ENCODE peak calls at places on chromosomes 6 and 20, in six cellular contexts. B is amniotic stem cell, Y is HL-60, K is T1000, M is K562, J is choroid plexus epithelial cell. A is an unnamed sample.

GRCh38 chr20:958936-959815 is 42.9 kb downstream of the RSPO4 start:
- DNase-seq in B (no peak), Y (no peak), K (no peak), M (no peak), J (no peak), A (no peak)

GRCh38 chr20:8805737-8806442 is 263.0 kb upstream of the PLCB4 start:
- DNase-seq in B (no peak), Y (no peak), K (no peak), M (no peak), J (no peak), A (no peak)

GRCh38 chr6:70633870-70634269 is 33.8 kb upstream of the SMAP1 start:
- DNase-seq in B (no peak), Y (no peak), K (no peak), M (no peak), J (no peak), A (no peak)

GRCh38 chr6:48990746-48991145 is 472.3 kb downstream of the MMUT start:
- DNase-seq in B (no peak), Y (no peak), K (no peak), M (no peak), J (no peak), A (no peak)

GRCh38 chr20:62678553-62678952 is 30.1 kb upstream of the NTSR1 start:
- DNase-seq in B (no peak), Y (peak; percentile 93), K (no peak), M (no peak), J (peak; percentile 12), A (peak; percentile 98)

GRCh38 chr6:75481936-75482593 is 11.5 kb downstream of the FILIP1 start:
- DNase-seq in B (no peak), Y (no peak), K (no peak), M (no peak), J (peak; percentile 63), A (no peak)

GRCh38 chr20:53829086-53829703 is 235.6 kb upstream of the ZNF217 start:
- DNase-seq in B (peak; percentile 94), Y (no peak), K (peak; percentile 63), M (peak; percentile 27), J (peak; percentile 97), A (peak; percentile 80)

GRCh38 chr6:113997106-113997505 is 26.2 kb upstream of the HDAC2 start:
- DNase-seq in B (peak; percentile 63), Y (no peak), K (no peak), M (no peak), J (peak; percentile 81), A (no peak)

GRCh38 chr20:18252597-18253451 is 35.5 kb upstream of the ZNF133 start:
- DNase-seq in B (no peak), Y (no peak), K (no peak), M (no peak), J (no peak), A (no peak)

GRCh38 chr20:33209789-33210188 is 7.4 kb upstream of the BPIFA3 start:
- DNase-seq in B (peak; percentile 41), Y (peak; percentile 34), K (no peak), M (peak; percentile 79), J (peak; percentile 71), A (peak; percentile 66)

GRCh38 chr6:105485456-105485855 is 82.6 kb upstream of the PREP start:
- DNase-seq in B (no peak), Y (no peak), K (no peak), M (no peak), J (no peak), A (no peak)

GRCh38 chr20:13340088-13340487 is 119.0 kb downstream of the ISM1 start:
- DNase-seq in B (no peak), Y (no peak), K (no peak), M (no peak), J (no peak), A (no peak)

GRCh38 chr6:50851269-50851847 is 32.7 kb downstream of the TFAP2B start:
- DNase-seq in B (no peak), Y (no peak), K (no peak), M (no peak), J (no peak), A (no peak)

GRCh38 chr20:47668313-47669156 is 116.7 kb downstream of the SULF2 start:
- DNase-seq in B (no peak), Y (no peak), K (no peak), M (no peak), J (no peak), A (no peak)

GRCh38 chr20:32638848-32639247 is 34.9 kb downstream of the C20orf203 start:
- DNase-seq in B (no peak), Y (no peak), K (no peak), M (no peak), J (peak; percentile 65), A (no peak)

GRCh38 chr20:62662422-62662821 is 20.1 kb downstream of the SLCO4A1 start:
- DNase-seq in B (peak; percentile 45), Y (no peak), K (no peak), M (no peak), J (peak; percentile 33), A (no peak)

GRCh38 chr20:41136695-41137411 is 490 bp upstream of the PLCG1 start:
- DNase-seq in B (peak; percentile 52), Y (peak; percentile 63), K (peak; percentile 84), M (peak; percentile 97), J (peak; percentile 82), A (peak; percentile 82)

GRCh38 chr6:132715204-132715603 is 1.3 kb upstream of the VNN1 start:
- DNase-seq in B (peak; percentile 29), Y (no peak), K (no peak), M (no peak), J (peak; percentile 83), A (no peak)

GRCh38 chr6:141618180-141618581 is 514.5 kb upstream of the GJE1 start:
- DNase-seq in B (no peak), Y (no peak), K (no peak), M (no peak), J (no peak), A (no peak)

GRCh38 chr20:35901678-35902544 is 52.4 kb downstream of the SCAND1 start:
- DNase-seq in B (peak; percentile 46), Y (no peak), K (peak; percentile 5), M (peak; percentile 52), J (peak; percentile 89), A (peak; percentile 57)

GRCh38 chr6:15614277-15614676 is 48.6 kb downstream of the DTNBP1 start:
- DNase-seq in B (no peak), Y (no peak), K (no peak), M (no peak), J (no peak), A (no peak)

GRCh38 chr6:116017546-116018276 is 43.0 kb downstream of the FRK start:
- DNase-seq in B (no peak), Y (no peak), K (no peak), M (no peak), J (no peak), A (no peak)

GRCh38 chr20:19077370-19078220 is 134.8 kb upstream of the SLC24A3 start:
- DNase-seq in B (no peak), Y (no peak), K (no peak), M (no peak), J (no peak), A (peak; percentile 52)

GRCh38 chr20:41047975-41048305 is 19.3 kb downstream of the TOP1 start:
- DNase-seq in B (no peak), Y (no peak), K (no peak), M (no peak), J (peak; percentile 47), A (peak; percentile 51)

GRCh38 chr20:12847862-12848261 is 160.9 kb upstream of the SPTLC3 start:
- DNase-seq in B (no peak), Y (no peak), K (no peak), M (no peak), J (peak; percentile 41), A (peak; percentile 31)

GRCh38 chr6:9428416-9429172 is 986.3 kb downstream of the TFAP2A start:
- DNase-seq in B (no peak), Y (no peak), K (no peak), M (no peak), J (peak; percentile 32), A (peak; percentile 4)

GRCh38 chr6:119479860-119480655 is 130.5 kb upstream of the MAN1A1 start:
- DNase-seq in B (no peak), Y (no peak), K (no peak), M (peak; percentile 23), J (peak; percentile 90), A (no peak)

GRCh38 chr6:133315811-133316210 is 74.7 kb downstream of the EYA4 start:
- DNase-seq in B (no peak), Y (no peak), K (no peak), M (no peak), J (no peak), A (peak; percentile 9)

GRCh38 chr6:76633259-76633658 is 560.8 kb upstream of the IMPG1 start:
- DNase-seq in B (no peak), Y (no peak), K (no peak), M (no peak), J (no peak), A (peak; percentile 9)

GRCh38 chr20:46696791-46697279 is 7.6 kb upstream of the TP53RK start:
- DNase-seq in B (no peak), Y (no peak), K (no peak), M (no peak), J (no peak), A (peak; percentile 30)

GRCh38 chr20:9543214-9543613 is 28.8 kb downstream of the LAMP5 start:
- DNase-seq in B (no peak), Y (no peak), K (no peak), M (no peak), J (no peak), A (no peak)

GRCh38 chr20:58498445-58499068 is 16.6 kb downstream of the APCDD1L start:
- DNase-seq in B (no peak), Y (no peak), K (no peak), M (no peak), J (no peak), A (no peak)

GRCh38 chr6:105600342-105601293 is 197.7 kb upstream of the PREP start:
- DNase-seq in B (peak; percentile 23), Y (no peak), K (no peak), M (no peak), J (peak; percentile 97), A (no peak)

GRCh38 chr20:46652699-46653098 is 1.4 kb upstream of the SLC13A3 start:
- DNase-seq in B (no peak), Y (no peak), K (no peak), M (no peak), J (no peak), A (no peak)